ENCODE peak calls at places on chromosomes 4 and X, in five cellular contexts. N is progenitor cell of endocrine pancreas, O is type B pancreatic cell, U is HFF-Myc, W is brain microvascular endothelial cell. H is an unnamed sample.

GRCh38 chr4:105236917-105237311 is 90.2 kb downstream of the TET2 start:
- DNase-seq in W (no peak), N (no peak), U (no peak), O (no peak), H (no peak)

GRCh38 chrX:10769165-10769564 is 148.8 kb upstream of the MID1 start:
- DNase-seq in W (peak), U (no peak), N (no peak), O (no peak), H (peak)

GRCh38 chrX:39445336-39445735 is 644.1 kb downstream of the MID1IP1 start:
- DNase-seq in N (no peak), U (no peak), O (no peak), W (no peak), H (no peak)

GRCh38 chrX:20500949-20501348 is 234.2 kb upstream of the RPS6KA3 start:
- DNase-seq in N (no peak), W (no peak), U (no peak), O (no peak), H (no peak)

GRCh38 chr4:6230827-6231662 is 30.7 kb upstream of the JAKMIP1 start:
- DNase-seq in W (no peak), O (no peak), N (no peak), U (no peak), H (no peak)

GRCh38 chrX:55715847-55716246 is 1.7 kb upstream of the RRAGB start:
- DNase-seq in O (no peak), N (no peak), U (no peak), W (no peak), H (no peak)

GRCh38 chrX:82813671-82814078 is 694.4 kb upstream of the POU3F4 start:
- DNase-seq in O (no peak), W (peak), U (no peak), N (no peak), H (peak)

GRCh38 chr4:130249002-130249401 is 1153.0 kb downstream of the C4orf33 start:
- DNase-seq in N (no peak), W (no peak), U (no peak), O (no peak), H (no peak)

GRCh38 chr4:39770471-39770870 is 72.5 kb downstream of the UBE2K start:
- DNase-seq in O (peak), N (no peak), W (no peak), U (no peak), H (no peak)

GRCh38 chr4:106273831-106274230 is 42.2 kb downstream of the TBCK start:
- DNase-seq in W (peak), N (no peak), O (no peak), U (no peak), H (peak)

GRCh38 chr4:7275490-7276154 is 83.3 kb downstream of the SORCS2 start:
- DNase-seq in N (no peak), O (no peak), U (no peak), W (no peak), H (no peak)

GRCh38 chr4:158302076-158302866 is 92.0 kb downstream of the TMEM144 start:
- DNase-seq in N (no peak), W (peak), O (no peak), U (no peak), H (peak)

GRCh38 chrX:15292861-15293260 is 22.6 kb downstream of the ASB11 start:
- DNase-seq in N (no peak), W (no peak), O (no peak), U (no peak), H (peak)

GRCh38 chr4:108774809-108775530 is 12.1 kb upstream of the ETNPPL start:
- DNase-seq in N (no peak), O (no peak), W (no peak), U (no peak), H (no peak)

GRCh38 chr4:23333946-23334878 is 555.6 kb downstream of the PPARGC1A start:
- DNase-seq in O (no peak), N (no peak), U (peak), W (peak), H (no peak)

GRCh38 chr4:127313767-127314166 is 319.0 kb upstream of the INTU start:
- DNase-seq in W (no peak), U (no peak), N (no peak), O (no peak), H (no peak)

GRCh38 chr4:74794341-74794801 is at the start of gene BTC:
- DNase-seq in U (no peak), W (no peak), N (peak), O (peak), H (no peak)

GRCh38 chrX:69496143-69496542 is 8.0 kb upstream of the NALF2 start:
- DNase-seq in U (no peak), O (no peak), N (no peak), W (no peak), H (no peak)

GRCh38 chr4:138911903-138912713 is 103.5 kb upstream of the NOCT start:
- DNase-seq in O (no peak), U (no peak), N (no peak), W (no peak), H (no peak)

GRCh38 chr4:6381571-6382123 is 90.8 kb downstream of the PPP2R2C start:
- DNase-seq in O (no peak), N (no peak), U (no peak), W (no peak), H (no peak)

GRCh38 chr4:79862842-79863241 is 210.2 kb downstream of the ANTXR2 start:
- DNase-seq in W (no peak), O (no peak), U (no peak), N (no peak), H (no peak)

GRCh38 chr4:150283689-150284088 is 205.4 kb downstream of the DCLK2 start:
- DNase-seq in N (no peak), O (no peak), U (peak), W (peak), H (peak)

GRCh38 chr4:152935661-152936445 is at the start of gene FHDC1:
- DNase-seq in U (no peak), O (peak), N (peak), W (no peak), H (no peak)

GRCh38 chr4:15413623-15414019 is 14.2 kb upstream of the C1QTNF7 start:
- DNase-seq in U (no peak), W (no peak), N (no peak), O (no peak), H (no peak)

GRCh38 chrX:102659790-102660757 is 8.8 kb downstream of the GPRASP1 start:
- DNase-seq in U (peak), O (peak), W (peak), N (peak), H (peak)

GRCh38 chr4:91502365-91502764 is 801.4 kb upstream of the GRID2 start:
- DNase-seq in N (no peak), U (no peak), O (no peak), W (no peak), H (no peak)

GRCh38 chrX:40132751-40133150 is 35.0 kb upstream of the BCOR start:
- DNase-seq in N (no peak), W (peak), U (no peak), O (no peak), H (peak)

GRCh38 chr4:3807861-3808521 is 41.8 kb downstream of the ADRA2C start:
- DNase-seq in N (no peak), O (no peak), W (no peak), U (no peak), H (no peak)

GRCh38 chrX:53674581-53674980 is 11.9 kb downstream of the HUWE1 start:
- DNase-seq in N (no peak), W (no peak), O (no peak), U (no peak), H (no peak)

GRCh38 chr4:65014078-65014477 is 604.8 kb upstream of the TECRL start:
- DNase-seq in N (no peak), O (no peak), W (no peak), U (no peak), H (no peak)

GRCh38 chr4:36509816-36510215 is 228.4 kb downstream of the DTHD1 start:
- DNase-seq in O (no peak), U (no peak), N (no peak), W (no peak), H (no peak)

GRCh38 chrX:151973851-151974335 is 583 bp downstream of the GABRE start:
- DNase-seq in W (no peak), U (no peak), O (no peak), N (no peak), H (peak)

GRCh38 chr4:133152801-133153526 is 3.9 kb downstream of the PCDH10 start:
- DNase-seq in N (no peak), O (peak), W (peak), U (no peak), H (no peak)

GRCh38 chrX:118347131-118347530 is 1.2 kb downstream of the WDR44 start:
- DNase-seq in U (no peak), O (no peak), N (no peak), W (peak), H (peak)

GRCh38 chrX:136589966-136590365 is 58.0 kb downstream of the VGLL1 start:
- DNase-seq in W (no peak), O (no peak), U (no peak), N (no peak), H (no peak)

GRCh38 chrX:131288188-131288587 is 918 bp downstream of the IGSF1 start:
- DNase-seq in W (no peak), U (no peak), O (no peak), N (no peak), H (no peak)

GRCh38 chrX:120365320-120365719 is 3.4 kb downstream of the ATP1B4 start:
- DNase-seq in U (no peak), W (no peak), O (no peak), N (peak), H (no peak)
- TF ChIP-seq CTCF in U (peak), W (peak), O (peak), N (peak), H (peak)

DNA sequence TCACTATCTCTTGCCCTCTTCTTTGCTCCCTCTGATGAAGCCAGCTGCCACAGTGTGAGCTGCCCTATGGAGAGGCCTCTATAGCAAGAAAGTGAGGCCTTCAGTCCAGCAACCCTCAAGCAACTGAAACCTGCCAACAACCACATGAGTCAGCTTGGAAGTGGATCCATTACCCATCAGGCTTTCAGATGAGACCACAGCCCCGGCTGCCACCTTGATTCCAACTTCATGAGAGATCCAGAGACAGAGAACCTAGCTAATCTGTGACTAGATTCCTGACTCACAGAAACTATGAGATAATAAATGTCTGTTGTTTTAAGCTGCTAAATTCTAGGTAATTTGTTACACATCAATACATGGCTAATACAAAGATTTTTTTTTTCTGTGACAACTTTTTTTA is 20.4 kb upstream of the WAS start:
- DNase-seq in N (no peak), U (no peak), W (no peak), O (no peak), H (no peak)
- TF ChIP-seq CTCF in N (no peak), U (no peak), W (no peak), O (no peak), H (no peak)

GRCh38 chrX:5100004-5100403 is 1128.7 kb downstream of the NLGN4X start:
- DNase-seq in U (no peak), N (no peak), O (no peak), W (no peak), H (no peak)
- TF ChIP-seq CTCF in U (no peak), N (no peak), O (no peak), W (no peak), H (no peak)

GRCh38 chrX:114582698-114583395 is 1.0 kb upstream of the HTR2C start:
- DNase-seq in N (no peak), O (no peak), W (no peak), U (no peak), H (no peak)

GRCh38 chrX:114582264-114582632 is 1.6 kb upstream of the HTR2C start:
- DNase-seq in O (no peak), W (no peak), N (no peak), U (no peak), H (no peak)

GRCh38 chrX:114583646-114584433 is at the start of gene HTR2C:
- DNase-seq in U (no peak), O (no peak), N (no peak), W (no peak), H (no peak)

GRCh38 chrX:114581528-114582263 is 2.2 kb upstream of the HTR2C start:
- DNase-seq in U (no peak), W (no peak), O (no peak), N (peak), H (no peak)

DNA sequence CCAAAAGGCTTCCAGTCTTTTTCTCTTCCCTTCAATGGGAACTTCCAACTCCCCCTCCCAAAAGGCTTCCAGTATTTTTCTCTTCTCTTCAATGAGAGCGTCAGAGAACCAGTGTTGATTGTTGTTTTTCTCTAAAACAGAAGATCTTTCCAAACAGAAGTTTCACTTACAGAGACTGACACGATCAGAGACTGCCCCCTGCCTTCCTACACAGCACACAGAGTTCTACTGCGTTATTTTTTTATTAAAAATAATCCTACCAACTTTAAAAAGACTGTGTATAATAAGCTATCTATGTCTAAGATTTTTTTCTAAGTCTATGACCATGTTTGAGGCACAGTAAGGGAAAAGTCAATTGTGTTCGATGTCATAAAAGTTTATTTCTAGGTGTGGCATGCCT is 3.5 kb upstream of the HTR2C start:
- DNase-seq in O (no peak), U (no peak), W (no peak), N (no peak), H (no peak)
- TF ChIP-seq CTCF in O (peak), U (no peak), W (no peak), N (peak), H (no peak)

GRCh38 chrX:153493085-153493484 is 1.7 kb upstream of the BGN start:
- DNase-seq in W (no peak), N (no peak), O (no peak), U (no peak), H (no peak)

GRCh38 chrX:153492153-153492454 is 2.7 kb upstream of the BGN start:
- DNase-seq in W (no peak), N (no peak), O (no peak), U (no peak), H (no peak)

GRCh38 chrX:153491351-153492152 is 3.2 kb upstream of the BGN start:
- DNase-seq in W (no peak), O (no peak), N (no peak), U (no peak), H (no peak)

GRCh38 chrX:153494061-153494460 is 719 bp upstream of the BGN start:
- DNase-seq in N (no peak), O (no peak), U (no peak), W (no peak), H (no peak)

DNA sequence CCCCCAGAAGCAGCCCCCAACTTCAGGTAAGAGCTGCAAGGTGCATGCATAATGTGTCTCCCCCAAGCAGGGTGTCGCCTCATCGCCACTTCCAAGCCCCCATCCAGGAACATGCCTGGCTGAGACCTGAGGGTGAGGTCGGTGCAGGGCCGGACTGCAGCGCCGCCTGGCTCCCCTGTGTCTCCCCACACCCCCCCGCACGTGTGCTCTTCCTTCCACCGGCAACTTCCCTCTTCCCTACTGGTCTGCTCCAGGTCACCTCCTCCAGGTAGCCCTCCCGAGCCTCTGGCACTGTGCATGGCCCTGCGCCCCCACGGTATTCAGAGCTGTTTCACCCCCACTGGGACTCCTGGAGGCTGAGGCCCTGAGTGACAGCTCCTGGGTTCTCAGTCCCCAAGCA is 2.2 kb upstream of the BGN start:
- DNase-seq in U (no peak), O (no peak), W (no peak), N (no peak), H (no peak)
- TF ChIP-seq CTCF in U (no peak), O (no peak), W (no peak), N (no peak), H (no peak)

GRCh38 chrX:41759817-41760216 is 35.8 kb downstream of the GPR82 start:
- DNase-seq in U (no peak), W (peak), N (no peak), O (no peak), H (peak)
- TF ChIP-seq CTCF in U (peak), W (peak), N (peak), O (peak), H (peak)

DNA sequence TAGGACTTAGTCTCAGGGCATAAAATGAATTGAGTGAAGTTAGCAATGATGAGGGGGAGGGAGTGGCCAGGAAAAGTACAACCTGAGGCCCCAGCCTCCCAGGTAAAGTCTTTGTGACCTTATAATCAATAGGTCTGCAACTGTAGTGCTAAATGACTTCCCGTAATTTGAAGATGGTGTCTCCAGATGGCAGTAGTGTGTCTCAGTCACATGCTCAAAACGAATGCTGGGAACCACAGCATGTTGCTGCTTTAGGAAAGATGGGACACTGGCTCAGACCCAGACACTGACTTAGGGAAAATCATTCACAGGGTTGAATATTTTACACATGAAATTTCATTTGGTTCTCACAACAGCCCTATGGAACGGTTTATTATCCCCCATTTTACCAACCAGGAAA is 10.3 kb downstream of the SRPX2 start:
- DNase-seq in N (no peak), O (no peak), U (no peak), W (no peak), H (peak)
- TF ChIP-seq CTCF in N (no peak), O (no peak), U (peak), W (peak), H (peak)

GRCh38 chrX:106037835-106038473 is 573 bp downstream of the SERPINA7 start:
- DNase-seq in U (no peak), W (no peak), N (no peak), O (no peak), H (no peak)

GRCh38 chrX:106036716-106037115 is 1.8 kb downstream of the SERPINA7 start:
- DNase-seq in U (no peak), W (no peak), N (no peak), O (no peak), H (no peak)

GRCh38 chrX:106042296-106042695 is 3.8 kb upstream of the SERPINA7 start:
- DNase-seq in N (no peak), W (no peak), O (no peak), U (no peak), H (no peak)

GRCh38 chrX:106038625-106039024 is at the start of gene SERPINA7:
- DNase-seq in W (no peak), N (no peak), U (no peak), O (no peak), H (no peak)

DNA sequence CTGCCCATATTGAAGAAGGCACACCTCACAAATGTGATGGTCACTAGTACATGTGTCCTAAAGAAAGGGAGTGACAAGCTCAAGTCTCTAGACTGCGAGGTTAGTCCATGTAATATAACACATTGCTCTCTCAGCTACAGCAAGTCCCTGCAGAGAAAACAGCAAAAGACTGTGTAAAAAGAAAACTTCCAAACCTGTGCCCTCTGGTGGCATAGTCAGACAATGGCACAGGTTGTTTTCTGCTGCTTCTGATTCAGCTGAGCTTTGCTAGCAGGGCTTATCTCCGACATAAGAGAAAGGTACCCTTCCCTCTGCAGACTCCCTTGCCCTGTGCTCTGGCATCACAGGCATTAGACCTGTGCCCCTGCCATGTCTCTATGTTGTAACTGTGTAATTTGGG is 1.4 kb upstream of the SERPINA7 start:
- DNase-seq in N (no peak), O (no peak), W (peak), U (no peak), H (no peak)
- TF ChIP-seq CTCF in N (peak), O (peak), W (peak), U (no peak), H (peak)

GRCh38 chrX:140509468-140510305 is 4.8 kb upstream of the SOX3 start:
- DNase-seq in W (no peak), U (no peak), O (no peak), N (no peak), H (no peak)

GRCh38 chrX:140507982-140508305 is 3.1 kb upstream of the SOX3 start:
- DNase-seq in O (no peak), N (peak), W (no peak), U (no peak), H (no peak)

GRCh38 chrX:140510895-140511295 is 6.0 kb upstream of the SOX3 start:
- DNase-seq in W (no peak), O (no peak), U (no peak), N (no peak), H (no peak)

GRCh38 chrX:140508958-140509357 is 4.1 kb upstream of the SOX3 start:
- DNase-seq in O (no peak), U (no peak), N (no peak), W (no peak), H (no peak)

DNA sequence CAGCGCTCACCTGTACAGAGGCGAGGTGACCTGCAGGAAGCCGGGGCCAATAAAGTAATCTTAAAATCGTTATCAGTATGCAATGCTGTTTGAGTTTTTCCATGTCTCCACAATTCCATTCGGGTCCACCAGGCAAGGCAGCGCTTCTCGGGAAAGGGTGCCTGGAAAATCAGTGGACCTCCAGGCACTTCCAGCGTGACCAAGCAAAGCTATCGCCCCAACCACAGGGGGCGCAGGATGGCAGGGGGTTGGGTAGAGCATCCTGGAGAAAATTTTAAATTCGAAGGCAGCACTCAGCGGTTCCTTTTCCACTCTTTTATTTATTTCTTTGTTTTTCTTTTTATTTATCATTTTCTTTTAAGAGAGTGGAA is 5.4 kb upstream of the SOX3 start:
- DNase-seq in N (no peak), W (no peak), U (no peak), O (no peak), H (no peak)
- TF ChIP-seq CTCF in N (peak), W (peak), U (no peak), O (peak), H (no peak)